ENCODE peak calls at places on chromosomes 5 and 9, in eight cellular contexts. M is esophagus squamous epithelium, J is neural crest cell, T is T-helper 2 cell, S is breast epithelium, Y is iPS-NIHi11, Q is smooth muscle cell of the brain vasculature, I is astrocyte of the hippocampus. V is an unnamed sample.
A peak's percentile ranks its signal among the peaks of the same experiment; 100 is the strongest.

GRCh38 chr5:65779643-65780042 is 57.6 kb downstream of the NLN start:
- DNase-seq in M (no peak), J (no peak), T (no peak), S (no peak), Y (no peak), Q (no peak), I (no peak), V (no peak)

GRCh38 chr5:5573798-5574380 is 151.4 kb downstream of the ICE1 start:
- DNase-seq in M (no peak), J (no peak), T (no peak), S (no peak), Y (no peak), Q (no peak), I (no peak), V (no peak)

GRCh38 chr5:108196276-108196675 is 185.6 kb downstream of the FBXL17 start:
- DNase-seq in M (no peak), J (no peak), T (no peak), S (no peak), Y (no peak), Q (no peak), I (no peak), V (no peak)

GRCh38 chr5:98906756-98907355 is 22.0 kb downstream of the CHD1 start:
- DNase-seq in M (no peak), J (no peak), T (no peak), S (no peak), Y (no peak), Q (no peak), I (no peak), V (no peak)

GRCh38 chr5:95899040-95899439 is 62.6 kb downstream of the ELL2 start:
- DNase-seq in M (no peak), J (no peak), T (no peak), S (no peak), Y (no peak), Q (no peak), I (no peak), V (no peak)

GRCh38 chr5:73751254-73751914 is 125.4 kb downstream of the ARHGEF28 start:
- DNase-seq in M (no peak), J (no peak), T (no peak), S (no peak), Y (no peak), Q (no peak), I (no peak), V (no peak)

GRCh38 chr5:128407956-128408355 is 130.1 kb downstream of the FBN2 start:
- DNase-seq in M (no peak), J (no peak), T (no peak), S (no peak), Y (no peak), Q (no peak), I (no peak), V (no peak)

GRCh38 chr9:34437006-34437925 is 21.1 kb downstream of the FAM219A start:
- DNase-seq in M (no peak), J (peak; percentile 29), T (peak; percentile 31), S (no peak), Y (peak; percentile 70), Q (peak; percentile 64), I (peak; percentile 81), V (peak; percentile 33)

GRCh38 chr9:103266064-103266463 is 270.9 kb downstream of the CYLC2 start:
- DNase-seq in M (no peak), J (no peak), T (no peak), S (no peak), Y (no peak), Q (no peak), I (no peak), V (no peak)

GRCh38 chr5:132491368-132492364 is 1.1 kb upstream of the IRF1 start:
- DNase-seq in M (no peak), J (no peak), T (peak; percentile 41), S (no peak), Y (no peak), Q (no peak), I (peak; percentile 38), V (peak; percentile 8)

GRCh38 chr5:147821791-147822190 is 9.7 kb downstream of the SPINK1 start:
- DNase-seq in M (no peak), J (no peak), T (no peak), S (no peak), Y (no peak), Q (no peak), I (no peak), V (no peak)

GRCh38 chr5:173319610-173320100 is 8.6 kb downstream of the STC2 start:
- DNase-seq in M (no peak), J (no peak), T (no peak), S (no peak), Y (no peak), Q (no peak), I (no peak), V (no peak)

GRCh38 chr5:169050146-169050571 is 250.8 kb downstream of the SLIT3 start:
- DNase-seq in M (no peak), J (no peak), T (no peak), S (no peak), Y (no peak), Q (no peak), I (peak; percentile 54), V (no peak)

GRCh38 chr5:85458319-85458718 is 1073.6 kb upstream of the EDIL3 start:
- DNase-seq in M (no peak), J (no peak), T (no peak), S (no peak), Y (no peak), Q (no peak), I (no peak), V (no peak)

GRCh38 chr5:16889203-16889971 is 46.7 kb downstream of the MYO10 start:
- DNase-seq in M (no peak), J (no peak), T (no peak), S (no peak), Y (no peak), Q (no peak), I (peak; percentile 48), V (no peak)

GRCh38 chr9:91465420-91465819 is 41.8 kb upstream of the NFIL3 start:
- DNase-seq in M (no peak), J (no peak), T (no peak), S (no peak), Y (no peak), Q (no peak), I (peak; percentile 19), V (no peak)

GRCh38 chr9:77016526-77017504 is 2.6 kb upstream of the FOXB2 start:
- DNase-seq in M (no peak), J (peak; percentile 12), T (no peak), S (no peak), Y (peak; percentile 26), Q (no peak), I (peak; percentile 28), V (no peak)

GRCh38 chr5:58184910-58185309 is 275.0 kb downstream of the PLK2 start:
- DNase-seq in M (no peak), J (no peak), T (no peak), S (no peak), Y (no peak), Q (no peak), I (peak; percentile 52), V (no peak)

GRCh38 chr5:132365213-132365612 is 4.3 kb upstream of the SLC22A5 start:
- DNase-seq in M (no peak), J (no peak), T (no peak), S (no peak), Y (no peak), Q (no peak), I (peak; percentile 83), V (no peak)

GRCh38 chr5:152593388-152593787 is 188.3 kb upstream of the NMUR2 start:
- DNase-seq in M (no peak), J (no peak), T (no peak), S (no peak), Y (peak; percentile 24), Q (no peak), I (no peak), V (no peak)

GRCh38 chr5:151095341-151096000 is 14.6 kb upstream of the TNIP1 start:
- DNase-seq in M (no peak), J (no peak), T (no peak), S (no peak), Y (no peak), Q (no peak), I (peak; percentile 22), V (no peak)

GRCh38 chr5:142857405-142857804 is 87.2 kb downstream of the ARHGAP26 start:
- DNase-seq in M (no peak), J (no peak), T (no peak), S (no peak), Y (no peak), Q (no peak), I (peak; percentile 21), V (no peak)

GRCh38 chr9:27414215-27414731 is 109.8 kb upstream of the IFNK start:
- DNase-seq in M (no peak), J (no peak), T (no peak), S (no peak), Y (no peak), Q (no peak), I (no peak), V (no peak)

GRCh38 chr5:109922396-109922995 is 232.8 kb downstream of the MAN2A1 start:
- DNase-seq in M (no peak), J (no peak), T (no peak), S (no peak), Y (no peak), Q (no peak), I (no peak), V (peak; percentile 36)

V was measured in CD8-positive, alpha-beta memory T cell.